ENCODE peak calls at places on chromosomes 7 and 10, in eight cellular contexts. V is brain microvascular endothelial cell; W is DND-41; P is PC-9; X is CD4-positive, alpha-beta T cell; K is spleen; S is RWPE1; M is upper lobe of right lung. U is an unnamed sample.

GRCh38 chr7:73858807-73859206 is 2.2 kb upstream of the TMEM270 start:
- DNase-seq in S (no peak), P (no peak), V (no peak), M (no peak), K (no peak), W (no peak), X (no peak), U (no peak)

GRCh38 chr7:23022258-23022745 is 8.4 kb upstream of the HYCC1 start:
- DNase-seq in K (no peak), X (no peak), M (no peak), P (peak), V (peak), S (no peak), W (no peak), U (no peak)

GRCh38 chr10:6006991-6007390 is 29.6 kb upstream of the IL15RA start:
- DNase-seq in M (no peak), P (no peak), V (no peak), X (no peak), W (no peak), S (no peak), K (no peak), U (no peak)

GRCh38 chr7:87220734-87221215 is 1.2 kb upstream of the TMEM243 start:
- DNase-seq in M (no peak), X (no peak), S (peak), K (no peak), P (no peak), V (no peak), W (no peak), U (no peak)

GRCh38 chr10:42149722-42150427 is 488.5 kb downstream of the ZNF33B start:
- DNase-seq in K (peak), X (no peak), S (no peak), V (no peak), P (no peak), M (no peak), W (no peak), U (no peak)

GRCh38 chr7:7201583-7202374 is 19.4 kb downstream of the C1GALT1 start:
- DNase-seq in S (peak), K (peak), V (no peak), W (peak), P (peak), M (peak), X (peak), U (no peak)

GRCh38 chr10:43225787-43226153 is 41.1 kb downstream of the RASGEF1A start:
- DNase-seq in S (no peak), X (no peak), V (no peak), P (no peak), M (peak), W (no peak), K (peak), U (no peak)

GRCh38 chr7:414681-415560 is 104.7 kb downstream of the PDGFA start:
- DNase-seq in K (peak), M (peak), X (no peak), W (no peak), S (no peak), P (no peak), V (no peak), U (no peak)

GRCh38 chr7:47283497-47284131 is 298.3 kb downstream of the TNS3 start:
- DNase-seq in X (no peak), W (no peak), M (no peak), P (no peak), V (no peak), S (peak), K (no peak), U (no peak)

GRCh38 chr10:6044651-6045599 is 17.2 kb downstream of the IL2RA start:
- DNase-seq in V (no peak), X (no peak), W (peak), K (no peak), P (no peak), M (no peak), S (no peak), U (no peak)

GRCh38 chr10:6473901-6474370 is 106.1 kb downstream of the PRKCQ start:
- DNase-seq in P (no peak), K (no peak), V (no peak), W (peak), X (peak), S (no peak), M (no peak), U (no peak)

GRCh38 chr7:133528796-133529195 is 275.9 kb downstream of the EXOC4 start:
- DNase-seq in M (no peak), P (no peak), S (no peak), W (no peak), K (no peak), X (no peak), V (no peak), U (no peak)

GRCh38 chr7:12584940-12585339 is 14.4 kb downstream of the SCIN start:
- DNase-seq in W (no peak), V (peak), X (no peak), S (no peak), M (no peak), K (no peak), P (peak), U (no peak)

GRCh38 chr10:51895209-51895608 is 195.8 kb upstream of the CSTF2T start:
- DNase-seq in W (no peak), V (peak), K (no peak), X (no peak), S (peak), P (no peak), M (no peak), U (peak)

GRCh38 chr10:46523119-46523880 is 33.2 kb downstream of the GPRIN2 start:
- DNase-seq in K (peak), V (no peak), W (no peak), P (no peak), M (peak), S (peak), X (peak), U (no peak)

GRCh38 chr7:108293190-108293612 is 163.0 kb downstream of the NRCAM start:
- DNase-seq in X (no peak), P (no peak), W (no peak), M (no peak), S (no peak), K (no peak), V (no peak), U (no peak)

GRCh38 chr7:82036146-82036886 is 266.5 kb upstream of the HGF start:
- DNase-seq in V (peak), M (no peak), P (no peak), X (no peak), K (no peak), W (no peak), S (no peak), U (no peak)

GRCh38 chr7:17239683-17240521 is 58.5 kb upstream of the AHR start:
- DNase-seq in M (no peak), W (no peak), X (no peak), K (no peak), V (peak), P (peak), S (peak), U (no peak)

GRCh38 chr7:27585781-27586447 is 76.8 kb downstream of the HIBADH start:
- DNase-seq in V (no peak), X (no peak), S (no peak), P (no peak), W (no peak), K (no peak), M (no peak), U (no peak)

GRCh38 chr7:2120841-2121830 is 111.6 kb downstream of the MAD1L1 start:
- DNase-seq in X (no peak), K (no peak), M (no peak), W (no peak), S (no peak), P (no peak), V (no peak), U (no peak)

GRCh38 chr7:156020566-156020965 is 208.3 kb upstream of the SHH start:
- DNase-seq in M (no peak), V (no peak), P (no peak), W (no peak), K (no peak), S (no peak), X (no peak), U (no peak)

GRCh38 chr7:117871401-117871777 is 1.9 kb downstream of the CTTNBP2 start:
- DNase-seq in M (no peak), K (no peak), X (no peak), V (no peak), W (no peak), P (no peak), S (no peak), U (no peak)

GRCh38 chr7:117872565-117873055 is 631 bp downstream of the CTTNBP2 start:
- DNase-seq in M (no peak), X (no peak), K (no peak), W (no peak), S (no peak), P (no peak), V (peak), U (peak)

GRCh38 chr7:117871778-117872538 is 1.3 kb downstream of the CTTNBP2 start:
- DNase-seq in S (no peak), V (peak), W (no peak), P (no peak), K (no peak), X (no peak), M (no peak), U (peak)

GRCh38 chr7:117873933-117874530 is 791 bp upstream of the CTTNBP2 start:
- DNase-seq in M (no peak), K (no peak), P (no peak), X (no peak), W (no peak), V (no peak), S (no peak), U (no peak)

DNA sequence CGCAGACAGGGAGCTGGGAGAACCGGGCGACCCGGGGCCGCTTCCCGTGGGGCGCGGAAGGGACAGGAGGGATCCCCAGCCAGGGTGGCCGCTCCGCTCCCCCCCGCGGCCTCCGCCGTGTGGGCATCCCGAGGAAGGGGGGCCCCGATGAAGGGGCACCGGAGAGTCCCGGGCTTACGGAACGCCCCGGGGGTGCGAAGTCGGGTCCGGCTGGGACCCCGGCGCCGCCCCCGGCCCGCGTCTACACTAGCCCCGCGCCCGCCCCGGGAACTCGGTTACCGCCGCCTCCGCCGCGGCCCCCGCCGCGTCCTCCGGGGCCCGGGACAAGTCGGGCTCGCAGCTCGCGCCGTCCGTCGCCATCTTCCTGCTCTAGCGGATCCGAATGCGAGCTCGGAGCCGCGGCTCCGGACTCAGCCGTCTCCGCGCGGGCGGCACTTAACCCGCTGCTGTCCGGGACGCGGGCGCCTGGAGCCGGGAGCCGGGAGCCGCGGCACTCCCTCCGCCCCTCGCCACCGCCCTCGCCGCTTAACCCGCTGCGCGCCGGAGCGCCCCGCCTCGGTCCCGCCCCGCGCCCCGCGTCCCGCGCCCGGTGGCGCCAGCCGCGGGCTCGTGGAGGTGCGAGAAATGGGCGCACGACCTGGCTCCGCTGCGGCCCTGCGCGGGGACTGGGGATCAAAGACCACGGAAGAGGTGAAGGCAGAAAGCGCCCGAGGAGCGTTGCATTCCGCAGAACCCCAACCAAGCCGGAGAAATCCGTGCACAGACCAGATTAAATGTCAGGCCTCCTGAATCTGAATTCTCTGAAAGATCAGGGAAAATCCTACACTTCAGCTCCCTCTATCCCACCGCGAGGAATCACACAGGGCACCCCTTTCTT is at the start of gene CTTNBP2:
- DNase-seq in K (peak), P (no peak), V (peak), S (peak), M (peak), W (no peak), X (no peak), U (peak)
- TF ChIP-seq CTCF in K (no peak), P (no peak), V (peak), S (no peak), M (peak), W (no peak), X (no peak), U (no peak)

GRCh38 chr10:109895095-109895818 is 28.1 kb downstream of the XPNPEP1 start:
- DNase-seq in X (no peak), P (no peak), S (no peak), V (peak), K (no peak), W (no peak), M (no peak), U (peak)

GRCh38 chr10:109899578-109900355 is 23.5 kb downstream of the XPNPEP1 start:
- DNase-seq in S (no peak), M (no peak), X (no peak), V (no peak), P (no peak), K (no peak), W (no peak), U (no peak)

GRCh38 chr10:109895848-109896247 is 27.5 kb downstream of the XPNPEP1 start:
- DNase-seq in S (no peak), V (no peak), W (no peak), X (no peak), K (no peak), P (no peak), M (no peak), U (no peak)

GRCh38 chr10:109898666-109899577 is 24.4 kb downstream of the XPNPEP1 start:
- DNase-seq in M (no peak), P (no peak), S (no peak), X (no peak), V (peak), W (no peak), K (no peak), U (no peak)

GRCh38 chr10:109898007-109898406 is 25.3 kb downstream of the XPNPEP1 start:
- DNase-seq in X (no peak), V (no peak), S (no peak), P (no peak), M (no peak), K (no peak), W (no peak), U (no peak)
- H3K27ac ChIP-seq in X (no peak), V (no peak), S (no peak), P (no peak), M (no peak), K (no peak), W (no peak), U (peak)

GRCh38 chr7:85554294-85554877 is 367.5 kb upstream of the SEMA3D start:
- DNase-seq in X (no peak), M (no peak), S (peak), P (peak), W (peak), V (peak), K (no peak), U (no peak)
- TF ChIP-seq CTCF in X (peak), M (peak), S (peak), P (peak), W (peak), V (peak), K (peak), U (peak)

GRCh38 chr7:8263048-8263447 is 1.1 kb upstream of the ICA1 start:
- DNase-seq in P (no peak), W (no peak), K (no peak), V (no peak), X (no peak), S (no peak), M (no peak), U (no peak)
- H3K27ac ChIP-seq in P (peak), W (no peak), K (no peak), V (no peak), X (no peak), S (no peak), M (no peak), U (no peak)

GRCh38 chr10:113697595-113697994 is 17.9 kb downstream of the CASP7 start:
- DNase-seq in V (no peak), M (no peak), S (no peak), W (no peak), X (no peak), K (no peak), P (no peak), U (no peak)
- TF ChIP-seq CTCF in V (no peak), M (no peak), S (no peak), W (no peak), X (no peak), K (no peak), P (no peak), U (no peak)

U was measured in coronary artery.